ENCODE peak calls at places on chromosome 19, in five cellular contexts. Z is H1, B is A549, F is endothelial cell of umbilical vein, D is HCT116. Y is an unnamed sample.
A peak's percentile ranks its signal among the peaks of the same experiment; 100 is the strongest.

GRCh38 chr19:38233740-38234251 is 9.8 kb upstream of the DPF1 start:
- DNase-seq in D (peak; percentile 62), F (peak; percentile 65), Z (peak; percentile 99), B (peak; percentile 90), Y (peak; percentile 72)

GRCh38 chr19:50512999-50513745 is 541 bp downstream of the ASPDH start:
- DNase-seq in B (no peak), D (no peak), F (no peak), Z (no peak), Y (no peak)

GRCh38 chr19:48698046-48698445 is 2.3 kb downstream of the FUT2 start:
- DNase-seq in F (peak; percentile 60), B (no peak), D (no peak), Z (no peak), Y (no peak)

GRCh38 chr19:45973564-45974338 is at the start of gene NOVA2:
- DNase-seq in D (peak; percentile 69), B (peak; percentile 88), Z (peak; percentile 100), F (peak; percentile 95), Y (peak; percentile 59)

GRCh38 chr19:32287811-32288227 is 57.6 kb upstream of the ZNF507 start:
- DNase-seq in D (peak; percentile 61), F (peak; percentile 43), B (peak; percentile 87), Z (peak; percentile 79), Y (peak; percentile 72)

GRCh38 chr19:19475845-19476828 is 39.2 kb downstream of the TSSK6 start:
- DNase-seq in Z (no peak), F (no peak), B (peak; percentile 44), D (no peak), Y (no peak)

GRCh38 chr19:19321143-19321577 is 531 bp downstream of the MAU2 start:
- DNase-seq in Z (peak; percentile 53), B (peak; percentile 20), D (no peak), F (peak; percentile 30), Y (peak; percentile 60)

GRCh38 chr19:35754365-35755139 is 2.3 kb downstream of the HSPB6 start:
- DNase-seq in D (no peak), B (no peak), Z (no peak), F (no peak), Y (no peak)

GRCh38 chr19:4987692-4988370 is 18.9 kb downstream of the KDM4B start:
- DNase-seq in B (no peak), D (no peak), Z (no peak), F (no peak), Y (no peak)

GRCh38 chr19:19643158-19644053 is at the start of gene GMIP:
- DNase-seq in F (peak; percentile 45), Z (peak; percentile 99), B (peak; percentile 44), D (peak; percentile 36), Y (peak; percentile 88)

GRCh38 chr19:8499048-8499833 is 3.2 kb downstream of the PRAM1 start:
- DNase-seq in B (no peak), F (no peak), Z (no peak), D (no peak), Y (no peak)

GRCh38 chr19:18229474-18229873 is 3.2 kb upstream of the PDE4C start:
- DNase-seq in F (no peak), D (no peak), B (no peak), Z (no peak), Y (no peak)

GRCh38 chr19:49916839-49917733 is 11.9 kb upstream of the ATF5 start:
- DNase-seq in B (no peak), D (no peak), Z (no peak), F (no peak), Y (peak; percentile 70)

GRCh38 chr19:34733266-34733825 is 697 bp upstream of the ZNF181 start:
- DNase-seq in F (no peak), Z (no peak), D (no peak), B (no peak), Y (peak; percentile 83)

GRCh38 chr19:49887037-49887652 is 9.5 kb downstream of the IL4I1 start:
- DNase-seq in B (no peak), D (no peak), Z (no peak), F (no peak), Y (no peak)

GRCh38 chr19:40750035-40750284 is 317 bp downstream of the ACTMAP start:
- DNase-seq in D (no peak), B (no peak), F (no peak), Z (no peak), Y (no peak)

GRCh38 chr19:40747536-40747935 is 2.7 kb downstream of the ACTMAP start:
- DNase-seq in B (no peak), F (no peak), D (no peak), Z (no peak), Y (no peak)

GRCh38 chr19:40750285-40751064 is at the start of gene ACTMAP:
- DNase-seq in D (peak; percentile 100), B (peak; percentile 100), F (peak; percentile 100), Z (peak; percentile 98), Y (peak; percentile 98)

GRCh38 chr19:40754611-40755247 is 3.7 kb downstream of the SNRPA start:
- DNase-seq in B (peak; percentile 53), D (no peak), Z (no peak), F (no peak), Y (peak; percentile 48)

GRCh38 chr19:40751065-40751923 is at the start of gene SNRPA:
- DNase-seq in B (peak; percentile 100), Z (peak; percentile 97), D (peak; percentile 97), F (peak; percentile 99), Y (peak; percentile 94)
- TF ChIP-seq POLR2A in B (peak; percentile 85), Z (peak; percentile 97), D (peak; percentile 70), F (peak; percentile 73), Y (peak; percentile 31)

GRCh38 chr19:10836478-10837325 is 690 bp upstream of the TMED1 start:
- DNase-seq in Z (no peak), D (peak; percentile 85), B (peak; percentile 93), F (no peak), Y (peak; percentile 89)
- TF ChIP-seq MAX in Z (peak; percentile 99), D (peak; percentile 99), B (peak; percentile 100), F (peak; percentile 97), Y (peak; percentile 99)

DNA sequence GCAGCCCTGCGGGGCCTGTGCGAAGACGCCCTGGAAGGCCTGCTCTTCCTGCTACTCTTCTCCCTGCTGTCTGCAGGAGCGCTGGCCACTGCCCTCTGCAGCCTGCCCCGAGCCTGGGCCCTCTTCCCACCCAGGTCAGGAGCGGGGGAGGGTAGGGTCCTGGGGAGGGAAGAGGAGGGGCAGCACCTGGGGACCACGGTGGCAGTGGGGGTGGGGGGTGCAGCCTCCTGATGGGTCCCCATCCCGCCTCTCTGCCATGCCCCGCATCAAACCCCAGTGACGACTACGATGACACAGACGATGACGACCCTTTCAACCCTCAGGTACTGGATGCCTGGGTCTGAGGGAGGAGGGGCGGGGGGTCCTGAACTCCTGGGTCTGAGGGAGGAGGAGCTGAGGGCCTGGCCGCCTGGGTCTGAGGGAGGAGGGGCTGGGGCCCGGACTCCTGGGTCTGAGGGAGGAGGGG is 13.4 kb upstream of the LENG8 start:
- DNase-seq in F (no peak), Z (peak; percentile 57), D (no peak), B (no peak), Y (no peak)
- H3K4me3 ChIP-seq in F (no peak overlapping the region), Z (no peak overlapping the region), D (no peak overlapping the region), B (no peak overlapping the region), Y (no peak overlapping the region)

GRCh38 chr19:14333101-14333871 is 48.0 kb upstream of the ADGRE5 start:
- DNase-seq in B (peak; percentile 61), F (no peak), D (no peak), Z (peak; percentile 76), Y (no peak)
- TF ChIP-seq POLR2A in B (no peak), F (no peak), D (no peak), Z (no peak), Y (no peak)

GRCh38 chr19:29714953-29715694 is at the start of gene C19orf12:
- DNase-seq in F (peak; percentile 25), D (no peak), Z (peak; percentile 77), B (peak; percentile 77), Y (peak; percentile 66)

GRCh38 chr19:29714371-29714952 is 599 bp downstream of the C19orf12 start:
- DNase-seq in B (no peak), F (no peak), Z (no peak), D (no peak), Y (peak; percentile 13)

GRCh38 chr19:29708553-29709439 is 6.3 kb downstream of the C19orf12 start:
- DNase-seq in Z (no peak), D (no peak), F (no peak), B (no peak), Y (no peak)

GRCh38 chr19:29712744-29713516 is 2.1 kb downstream of the C19orf12 start:
- DNase-seq in D (no peak), B (no peak), Z (no peak), F (no peak), Y (no peak)

DNA sequence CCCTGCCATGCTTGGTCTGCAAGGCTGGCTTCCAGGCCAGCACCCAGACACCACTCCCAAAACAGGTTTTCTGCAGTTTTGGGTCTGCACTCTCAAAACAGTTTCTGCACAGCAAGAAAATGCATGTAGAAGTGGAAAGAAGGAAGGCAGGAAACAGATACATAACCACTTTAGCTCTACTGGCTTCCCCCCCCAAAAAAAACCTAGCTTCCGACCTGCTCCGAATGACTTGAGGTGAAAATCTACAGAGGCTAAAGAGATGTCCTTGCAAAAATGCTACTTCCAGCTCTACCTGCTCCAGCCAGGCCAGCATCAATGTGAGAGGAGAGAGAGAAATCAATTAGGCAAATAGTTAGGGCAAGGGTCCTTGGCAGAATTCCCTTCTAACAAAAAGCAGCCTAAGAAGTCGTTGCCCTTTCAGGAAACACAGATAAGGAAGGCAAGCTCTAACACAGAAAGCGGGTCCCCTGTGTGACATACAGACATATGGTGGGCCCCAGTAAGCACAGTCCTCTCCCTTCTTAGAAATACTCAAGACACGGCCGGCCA is 3.4 kb downstream of the C19orf12 start:
- DNase-seq in B (no peak), Z (no peak), F (no peak), D (no peak), Y (no peak)
- TF ChIP-seq MAX in B (no peak), Z (no peak), F (no peak), D (no peak), Y (no peak)

GRCh38 chr19:16373539-16373938 is 48.9 kb downstream of the KLF2 start:
- DNase-seq in D (no peak), B (no peak), F (peak; percentile 34), Z (no peak), Y (no peak)
- H3K4me3 ChIP-seq in D (no peak overlapping the region), B (no peak overlapping the region), F (no peak overlapping the region), Z (no peak overlapping the region), Y (no peak overlapping the region)

Y was measured in NB4.